ENCODE peak calls at places on chromosome 12, in four cellular contexts. R is stimulated activated CD4-positive, alpha-beta T cell treated with anti-CD3 and anti-CD28 coated beads, Interleukin-1b, Interleukin-23, amount 100 ng/mL, for 1 hour; X is hippocampal formation; I is glutamatergic neuron. V is an unnamed sample.

GRCh38 chr12:65430571-65431306 is 152.3 kb downstream of the MSRB3 start:
- DNase-seq in R (no peak), X (no peak), I (no peak), V (no peak)

GRCh38 chr12:102964872-102965271 is 7.4 kb downstream of the ASCL1 start:
- DNase-seq in R (no peak), X (peak), I (peak), V (no peak)

GRCh38 chr12:7142057-7142644 is 12.0 kb downstream of the CLSTN3 start:
- DNase-seq in R (no peak), X (peak), I (peak), V (no peak)

GRCh38 chr12:91774471-91774921 is 371.1 kb downstream of the BTG1 start:
- DNase-seq in R (no peak), X (no peak), I (no peak), V (no peak)

GRCh38 chr12:119627019-119627643 is 33.6 kb downstream of the TMEM233 start:
- DNase-seq in R (no peak), X (no peak), I (no peak), V (no peak)

GRCh38 chr12:52335598-52336262 is 14.5 kb upstream of the KRT83 start:
- DNase-seq in R (no peak), X (no peak), I (no peak), V (no peak)

GRCh38 chr12:129676411-129676810 is 227.4 kb downstream of the TMEM132D start:
- DNase-seq in R (no peak), X (peak), I (no peak), V (no peak)

GRCh38 chr12:124510301-124510970 is 57.0 kb downstream of the NCOR2 start:
- DNase-seq in R (no peak), X (peak), I (no peak), V (no peak)

GRCh38 chr12:102950107-102950949 is 7.1 kb upstream of the ASCL1 start:
- DNase-seq in R (no peak), X (no peak), I (peak), V (no peak)

GRCh38 chr12:65900912-65901672 is 76.8 kb downstream of the HMGA2 start:
- DNase-seq in R (no peak), X (no peak), I (no peak), V (no peak)

GRCh38 chr12:6916426-6917200 is 2.2 kb downstream of the ENO2 start:
- DNase-seq in R (no peak), X (no peak), I (no peak), V (no peak)

GRCh38 chr12:48968467-48968866 is 3.1 kb downstream of the WNT10B start:
- DNase-seq in R (no peak), X (no peak), I (no peak), V (no peak)

GRCh38 chr12:49959570-49960473 is 1.9 kb upstream of the AQP5 start:
- DNase-seq in R (no peak), X (no peak), I (no peak), V (no peak)

GRCh38 chr12:69570545-69571399 is 14.5 kb upstream of the CCT2 start:
- DNase-seq in R (peak), X (peak), I (peak), V (peak)